ENCODE peak calls at places on chromosomes 5 and 9, in four cellular contexts. P is K562, B is H1, F is HepG2. L is an unnamed sample.

GRCh38 chr5:134511796-134512660 is 13.4 kb upstream of the JADE2 start:
- DNase-seq in P (peak), B (no peak), F (peak), L (peak)

GRCh38 chr5:39648539-39649200 is 223.9 kb upstream of the DAB2 start:
- DNase-seq in P (peak), B (no peak), F (no peak), L (peak)

GRCh38 chr5:32110081-32110696 is 63.9 kb downstream of the GOLPH3 start:
- DNase-seq in P (no peak), B (no peak), F (no peak), L (no peak)

GRCh38 chr5:95823738-95824609 is 1.4 kb upstream of the GLRX start:
- DNase-seq in P (peak), B (no peak), F (peak), L (peak)

GRCh38 chr5:125349432-125349831 is 603.0 kb upstream of the ZNF608 start:
- DNase-seq in P (no peak), B (no peak), F (no peak), L (no peak)

GRCh38 chr5:145925803-145926202 is 10.6 kb upstream of the SH3RF2 start:
- DNase-seq in P (no peak), B (no peak), F (no peak), L (no peak)

GRCh38 chr9:99966001-99966400 is 59.5 kb downstream of the STX17 start:
- DNase-seq in P (no peak), B (no peak), F (no peak), L (no peak)

GRCh38 chr9:95176755-95177319 is 140.7 kb downstream of the FANCC start:
- DNase-seq in P (no peak), B (no peak), F (no peak), L (no peak)

GRCh38 chr5:134250949-134251348 is 25.1 kb upstream of the PPP2CA start:
- DNase-seq in P (no peak), B (no peak), F (peak), L (no peak)

GRCh38 chr5:162990063-162990462 is 447.3 kb upstream of the CCNG1 start:
- DNase-seq in P (no peak), B (no peak), F (no peak), L (no peak)

GRCh38 chr9:38417003-38417965 is 7.0 kb downstream of the IGFBPL1 start:
- DNase-seq in P (peak), B (no peak), F (peak), L (peak)

GRCh38 chr9:1231998-1232919 is 182.1 kb downstream of the DMRT2 start:
- DNase-seq in P (no peak), B (no peak), F (peak), L (peak)

GRCh38 chr5:133506165-133506564 is 106.2 kb downstream of the FSTL4 start:
- DNase-seq in P (no peak), B (no peak), F (no peak), L (no peak)

GRCh38 chr9:92710368-92710767 is 40.4 kb upstream of the IPPK start:
- DNase-seq in P (no peak), B (no peak), F (no peak), L (no peak)

GRCh38 chr5:94376672-94377345 is 241.6 kb downstream of the KIAA0825 start:
- DNase-seq in P (no peak), B (no peak), F (no peak), L (no peak)

GRCh38 chr5:127683006-127683405 is 20.2 kb upstream of the CCDC192 start:
- DNase-seq in P (no peak), B (no peak), F (no peak), L (no peak)

GRCh38 chr5:132264546-132265335 is 7.2 kb downstream of the PDLIM4 start:
- DNase-seq in P (peak), B (no peak), F (no peak), L (no peak)

GRCh38 chr9:34190996-34191892 is 12.4 kb downstream of the UBAP1 start:
- DNase-seq in P (no peak), B (no peak), F (peak), L (peak)

GRCh38 chr5:13745508-13745907 is 199.0 kb downstream of the DNAH5 start:
- DNase-seq in P (no peak), B (no peak), F (peak), L (peak)

GRCh38 chr9:16732546-16732945 is 137.9 kb downstream of the BNC2 start:
- DNase-seq in P (no peak), B (no peak), F (no peak), L (no peak)

GRCh38 chr9:16727452-16728127 is 142.9 kb downstream of the BNC2 start:
- DNase-seq in P (no peak), B (no peak), F (no peak), L (no peak)

GRCh38 chr9:16728128-16728505 is 142.4 kb downstream of the BNC2 start:
- DNase-seq in P (no peak), B (no peak), F (no peak), L (no peak)

GRCh38 chr9:16729656-16730055 is 140.8 kb downstream of the BNC2 start:
- DNase-seq in P (no peak), B (no peak), F (no peak), L (no peak)

GRCh38 chr9:16730162-16730561 is 140.3 kb downstream of the BNC2 start:
- DNase-seq in P (no peak), B (no peak), F (no peak), L (no peak)
- TF ChIP-seq RNF2 in P (no peak), B (no peak), F (no peak), L (no peak)

DNA sequence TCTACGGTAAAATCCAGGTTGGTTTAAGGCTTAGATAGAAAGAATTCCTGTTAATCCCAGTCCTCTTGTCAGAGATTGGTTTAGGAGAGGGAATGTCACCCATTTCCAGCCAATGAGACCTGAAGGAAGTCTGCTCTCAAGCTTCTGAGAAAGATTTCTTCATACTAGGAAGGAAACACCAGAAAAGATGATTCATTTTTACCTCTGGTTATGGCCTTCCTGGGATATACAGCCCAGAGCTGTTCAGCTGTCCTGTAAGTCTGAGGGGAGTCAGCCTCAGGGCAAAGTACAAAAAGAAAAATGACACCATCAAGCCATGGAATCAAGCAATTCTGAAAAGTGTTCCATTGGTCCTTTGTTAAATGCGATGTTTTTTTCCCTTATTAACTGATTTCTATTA is 18.6 kb upstream of the CFAP95 start:
- DNase-seq in P (no peak), B (no peak), F (peak), L (no peak)
- TF ChIP-seq RNF2 in P (no peak), B (no peak), F (no peak), L (no peak)

DNA sequence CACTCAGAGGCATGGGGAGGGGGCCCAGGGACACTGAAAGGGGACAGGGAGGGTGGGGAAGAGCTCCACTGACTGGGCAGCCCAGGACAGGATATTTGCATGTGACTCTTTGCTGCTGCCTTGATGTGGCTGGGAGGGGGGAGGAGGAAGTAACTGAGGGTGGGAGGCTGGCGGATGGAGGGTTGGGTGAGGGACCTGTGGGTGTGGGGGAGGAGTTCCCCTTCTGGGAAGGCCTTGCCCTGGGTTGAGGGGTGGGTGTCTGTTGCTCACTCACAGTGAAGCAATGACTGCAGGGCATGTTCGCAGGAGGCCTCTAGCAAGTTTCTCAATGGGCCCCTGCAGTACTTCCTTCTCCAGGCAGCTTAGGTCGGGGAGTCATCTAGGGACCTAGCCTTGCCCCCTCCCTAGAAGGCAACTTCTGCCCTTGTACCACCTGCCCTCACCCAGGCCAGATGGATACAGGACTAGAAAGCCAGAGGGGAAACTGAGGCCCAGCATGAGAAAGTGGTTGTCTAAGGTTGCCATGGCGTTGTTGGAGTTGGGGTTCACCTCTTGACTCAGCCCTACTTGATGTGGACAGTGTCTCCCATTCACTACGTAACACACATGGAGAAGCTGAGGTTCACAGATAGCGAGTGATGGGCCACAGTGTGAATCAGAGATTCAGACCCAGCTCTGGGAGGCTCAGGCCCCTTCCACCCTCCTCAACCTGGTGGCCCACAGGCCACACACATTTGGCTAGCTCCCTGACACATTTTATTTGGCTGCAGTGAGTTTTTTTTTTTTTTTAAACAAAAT is 3.0 kb downstream of the GRK6 start:
- DNase-seq in P (peak), B (no peak), F (no peak), L (no peak)
- TF ChIP-seq RNF2 in P (peak), B (no peak), F (no peak), L (no peak)

GRCh38 chr9:70257991-70258691 is 637 bp upstream of the SMC5 start:
- DNase-seq in P (peak), B (no peak), F (peak), L (no peak)
- TF ChIP-seq RNF2 in P (no peak), B (no peak), F (peak), L (no peak)

DNA sequence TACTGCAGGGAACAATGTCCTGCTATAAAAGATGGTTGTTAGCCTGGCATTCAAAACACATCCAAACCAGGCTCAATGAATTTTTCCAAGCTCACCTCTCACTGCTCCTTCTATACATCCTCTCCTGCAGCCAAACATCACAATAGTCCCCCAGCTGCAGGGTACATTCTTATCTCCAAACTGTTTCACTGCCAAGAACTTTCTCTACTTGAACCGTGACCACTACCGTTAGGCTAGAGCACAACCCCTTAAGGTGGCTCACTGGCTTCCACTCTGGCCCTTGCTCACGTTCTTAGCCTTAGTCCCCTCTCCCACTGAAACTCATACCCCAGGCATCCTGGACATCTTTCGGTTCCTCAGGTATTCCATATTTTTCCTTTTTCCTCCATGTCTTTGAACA is 29.0 kb upstream of the ANXA6 start:
- DNase-seq in P (no peak), B (no peak), F (no peak), L (no peak)
- TF ChIP-seq RNF2 in P (no peak), B (no peak), F (no peak), L (no peak)

GRCh38 chr5:44275908-44276307 is 113.3 kb downstream of the FGF10 start:
- DNase-seq in P (no peak), B (no peak), F (no peak), L (no peak)

GRCh38 chr5:44275329-44275728 is 113.9 kb downstream of the FGF10 start:
- DNase-seq in P (no peak), B (no peak), F (no peak), L (no peak)
- TF ChIP-seq RNF2 in P (no peak), B (no peak), F (no peak), L (no peak)

DNA sequence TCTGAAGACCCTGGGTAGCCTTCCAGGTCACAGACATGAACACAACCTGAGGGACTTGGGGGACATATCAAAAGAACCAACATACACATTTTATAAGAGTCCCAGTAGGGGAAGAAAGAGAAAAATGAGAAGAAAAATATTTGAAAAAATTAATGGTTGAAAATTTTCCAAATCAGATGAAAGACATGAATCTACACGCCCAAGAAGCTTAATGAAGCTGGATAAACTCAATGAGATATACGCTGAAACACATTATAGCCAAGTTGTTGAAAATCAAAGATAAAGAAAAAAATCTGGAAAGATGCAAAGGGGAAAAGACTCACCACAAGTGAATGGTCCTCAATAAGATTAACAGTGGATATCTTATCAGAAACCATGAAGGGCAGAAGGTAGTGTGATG is 9.6 kb upstream of the CCDC180 start:
- DNase-seq in P (no peak), B (no peak), F (no peak), L (no peak)
- TF ChIP-seq RNF2 in P (no peak), B (no peak), F (no peak), L (no peak)